ENCODE peak calls at places on chromosomes 1 and 21, in four cellular contexts. C is left ventricle myocardium inferior, B is stomach, E is omental fat pad. S is an unnamed sample.

GRCh38 chr1:113073457-113073950 is 506 bp downstream of the LRIG2 start:
- DNase-seq in B (peak), E (no peak), C (peak), S (no peak)

GRCh38 chr1:2955652-2956051 is 65.6 kb upstream of the ACTRT2 start:
- DNase-seq in B (no peak), E (no peak), C (no peak), S (no peak)

GRCh38 chr1:184513966-184514365 is 127.1 kb downstream of the C1orf21 start:
- DNase-seq in C (no peak), B (no peak), E (no peak), S (peak)

GRCh38 chr21:42010507-42011493 is 640 bp upstream of the ZBTB21 start:
- DNase-seq in C (no peak), B (no peak), E (no peak), S (no peak)

GRCh38 chr1:194707074-194707473 is 1520.7 kb upstream of the B3GALT2 start:
- DNase-seq in B (no peak), E (no peak), C (no peak), S (no peak)

GRCh38 chr1:180270767-180271639 is 40.9 kb downstream of the LHX4 start:
- DNase-seq in E (no peak), C (no peak), B (no peak), S (no peak)

GRCh38 chr1:223233410-223234163 is 90.5 kb upstream of the TLR5 start:
- DNase-seq in B (peak), C (no peak), E (no peak), S (no peak)

GRCh38 chr1:67285780-67286488 is 21.7 kb upstream of the IL12RB2 start:
- DNase-seq in C (no peak), E (no peak), B (no peak), S (peak)

GRCh38 chr1:57124768-57125446 is 159.1 kb upstream of the C8B start:
- DNase-seq in C (no peak), B (no peak), E (no peak), S (no peak)

GRCh38 chr21:34762761-34763160 is 94.0 kb downstream of the CLIC6 start:
- DNase-seq in C (no peak), B (no peak), E (no peak), S (no peak)
- TF ChIP-seq CTCF in C (no peak), B (no peak), E (no peak), S (peak)

GRCh38 chr1:88936223-88936523 is 44.8 kb upstream of the GTF2B start:
- DNase-seq in B (no peak), C (no peak), E (no peak), S (no peak)
- TF ChIP-seq CTCF in B (no peak), C (no peak), E (no peak), S (no peak)

GRCh38 chr1:198601936-198602889 is 36.6 kb upstream of the PTPRC start:
- DNase-seq in E (no peak), B (no peak), C (no peak), S (no peak)
- TF ChIP-seq CTCF in E (no peak), B (no peak), C (no peak), S (no peak)

DNA sequence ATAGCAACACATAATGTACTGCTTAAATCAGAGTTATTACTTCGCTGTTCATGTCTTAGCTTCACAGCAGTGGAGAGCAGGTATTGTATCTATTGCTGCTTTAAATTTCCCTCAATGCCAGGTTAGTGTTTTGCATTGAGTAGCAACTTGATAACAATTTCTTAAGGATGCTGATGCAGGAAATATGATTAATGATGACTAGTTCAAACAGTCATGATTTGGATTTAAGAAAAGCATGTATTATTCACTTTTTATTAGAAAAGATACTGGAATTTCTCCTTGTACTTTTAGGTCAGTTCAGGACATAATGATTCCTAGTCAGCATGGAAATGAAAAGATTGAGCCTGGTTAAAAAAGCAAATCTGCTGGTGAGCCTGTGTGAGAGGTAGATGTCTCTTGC is 67.2 kb upstream of the ARHGAP29 start:
- DNase-seq in E (no peak), B (no peak), C (no peak), S (no peak)
- TF ChIP-seq CTCF in E (no peak), B (no peak), C (no peak), S (no peak)

DNA sequence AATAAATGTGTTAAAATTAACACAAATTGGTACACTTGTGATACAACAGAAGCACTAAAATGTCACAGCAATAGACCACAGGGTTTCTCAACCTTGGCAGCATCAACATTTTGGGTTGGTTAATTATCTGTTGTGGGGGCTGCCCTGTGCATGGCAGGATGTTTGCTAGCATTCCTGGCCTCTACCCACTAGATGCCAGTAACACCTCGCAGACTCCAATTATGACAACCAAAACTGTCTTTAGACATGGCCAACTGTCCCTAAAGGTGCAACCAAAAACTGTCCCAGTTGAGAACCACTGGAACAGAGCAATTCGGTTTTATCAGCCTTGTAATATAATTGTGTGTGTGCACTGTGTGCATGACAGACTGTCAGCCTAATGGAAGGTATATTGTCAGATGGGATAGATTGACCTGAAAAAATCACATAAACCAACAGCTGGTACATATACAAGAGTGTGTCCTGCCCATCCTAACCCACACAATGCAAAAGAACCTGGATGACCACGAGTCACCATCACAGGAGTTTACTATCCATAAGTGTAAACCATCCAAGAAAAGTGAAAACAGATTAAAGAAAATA is 13.5 kb upstream of the ERG start:
- DNase-seq in E (no peak), B (no peak), C (no peak), S (no peak)
- TF ChIP-seq CTCF in E (no peak), B (no peak), C (no peak), S (peak)

GRCh38 chr1:6601049-6601864 is 1.4 kb downstream of the KLHL21 start:
- DNase-seq in C (peak), B (peak), E (peak), S (peak)
- TF ChIP-seq CTCF in C (no peak), B (no peak), E (no peak), S (no peak)